ENCODE peak calls at places on chromosomes 12 and 14, in four cellular contexts. V, X, N and D are unnamed samples. For H3K9me3, the result is how much of the 10 kb centered on the place peaks cover.

GRCh38 chr12:6612247-6612646 is 5.1 kb upstream of the CHD4 start:
- DNase-seq in X (no peak), N (peak), V (no peak), D (peak)

GRCh38 chr14:104826197-104826857 is 25.4 kb downstream of the ZBTB42 start:
- DNase-seq in X (peak), N (peak), V (peak), D (peak)

GRCh38 chr14:104140213-104140462 is 1.8 kb downstream of the KIF26A start:
- DNase-seq in X (no peak), V (no peak), N (no peak), D (no peak)

GRCh38 chr12:13234045-13234641 is 37.6 kb downstream of the EMP1 start:
- DNase-seq in X (no peak), V (peak), N (peak), D (peak)

GRCh38 chr12:111685322-111685810 is 390 bp downstream of the BRAP start:
- DNase-seq in V (no peak), N (no peak), X (no peak), D (no peak)

GRCh38 chr14:104443391-104444158 is 136.0 kb upstream of the C14orf180 start:
- DNase-seq in N (no peak), V (no peak), X (no peak), D (no peak)

GRCh38 chr12:89494411-89495231 is 30.0 kb downstream of the GALNT4 start:
- DNase-seq in V (no peak), X (no peak), N (no peak), D (no peak)

GRCh38 chr12:107642240-107642639 is 43.4 kb upstream of the PWP1 start:
- DNase-seq in N (no peak), V (no peak), X (no peak), D (no peak)

GRCh38 chr14:35883677-35884293 is 57.6 kb downstream of the BRMS1L start:
- DNase-seq in V (no peak), N (peak), X (no peak), D (peak)

GRCh38 chr14:99579077-99579836 is 24.8 kb downstream of the CCDC85C start:
- DNase-seq in X (no peak), N (no peak), V (peak), D (peak)

GRCh38 chr12:92193846-92194245 is 48.2 kb upstream of the BTG1 start:
- DNase-seq in X (no peak), N (no peak), V (no peak), D (no peak)

GRCh38 chr12:6899837-6900519 is 4.6 kb upstream of the LRRC23 start:
- DNase-seq in X (no peak), V (no peak), N (no peak), D (peak)

GRCh38 chr12:77058740-77059139 is 6.6 kb downstream of the E2F7 start:
- DNase-seq in V (no peak), X (no peak), N (no peak), D (no peak)

GRCh38 chr12:26374934-26375333 is 179.6 kb downstream of the SSPN start:
- DNase-seq in N (no peak), X (no peak), V (no peak), D (no peak)

GRCh38 chr12:101743724-101744472 is 4.6 kb upstream of the SYCP3 start:
- DNase-seq in V (no peak), N (peak), X (no peak), D (peak)

GRCh38 chr12:46983393-46983793 is 96.0 kb upstream of the PCED1B start:
- DNase-seq in N (no peak), V (no peak), X (no peak), D (no peak)

GRCh38 chr14:98725676-98726075 is 546.3 kb downstream of the BCL11B start:
- DNase-seq in X (no peak), V (no peak), N (no peak), D (no peak)

GRCh38 chr12:16349132-16349463 is 1.7 kb downstream of the MGST1 start:
- DNase-seq in N (no peak), V (peak), X (peak), D (peak)

GRCh38 chr14:36553650-36554260 is 28.7 kb downstream of the NKX2-8 start:
- DNase-seq in X (peak), V (peak), N (peak), D (peak)

GRCh38 chr12:1374296-1374695 is 220.1 kb downstream of the FBXL14 start:
- DNase-seq in X (no peak), V (no peak), N (no peak), D (no peak)

GRCh38 chr12:6452245-6452731 is 446 bp downstream of the TAPBPL start:
- DNase-seq in X (no peak), V (peak), N (peak), D (peak)

GRCh38 chr12:24078318-24078765 is 128.9 kb upstream of the SOX5 start:
- DNase-seq in X (no peak), N (no peak), V (no peak), D (no peak)

DNA sequence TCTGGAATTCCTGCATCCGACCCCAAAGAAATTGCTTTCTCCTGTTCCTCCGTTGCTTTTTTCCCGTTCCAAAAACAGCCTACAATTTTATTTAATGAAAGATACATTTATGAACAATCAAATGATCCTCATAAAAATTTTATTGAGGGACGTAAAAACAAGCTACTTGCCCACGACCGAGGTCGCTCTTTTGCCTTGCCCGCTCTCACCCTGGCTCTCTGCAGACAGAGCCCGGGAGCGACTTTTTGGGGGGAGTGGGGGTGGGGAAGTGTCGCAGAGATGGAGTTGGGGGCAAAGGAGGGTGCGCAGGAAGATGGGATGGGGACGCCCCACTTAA is 1.1 kb upstream of the HOXC9 start:
- DNase-seq in X (no peak), V (no peak), N (no peak), D (no peak)
- TF ChIP-seq CTCF in X (no peak), V (no peak), N (no peak), D (no peak)

GRCh38 chr14:40340708-40341107 is 908.5 kb upstream of the FBXO33 start:
- DNase-seq in X (no peak), N (no peak), V (no peak), D (no peak)
- H3K9me3 ChIP-seq in X (under half), N (under half), V (under half), D (under half)

GRCh38 chr14:94539181-94539580 is 22.1 kb upstream of the SERPINA4 start:
- DNase-seq in V (no peak), X (no peak), N (no peak), D (no peak)

GRCh38 chr14:94541234-94541975 is 19.8 kb upstream of the SERPINA4 start:
- DNase-seq in V (no peak), N (no peak), X (no peak), D (no peak)

GRCh38 chr14:94538070-94538740 is 23.0 kb upstream of the SERPINA4 start:
- DNase-seq in V (no peak), X (no peak), N (peak), D (no peak)

GRCh38 chr14:94542111-94542810 is 19.0 kb upstream of the SERPINA4 start:
- DNase-seq in N (no peak), X (no peak), V (no peak), D (no peak)

DNA sequence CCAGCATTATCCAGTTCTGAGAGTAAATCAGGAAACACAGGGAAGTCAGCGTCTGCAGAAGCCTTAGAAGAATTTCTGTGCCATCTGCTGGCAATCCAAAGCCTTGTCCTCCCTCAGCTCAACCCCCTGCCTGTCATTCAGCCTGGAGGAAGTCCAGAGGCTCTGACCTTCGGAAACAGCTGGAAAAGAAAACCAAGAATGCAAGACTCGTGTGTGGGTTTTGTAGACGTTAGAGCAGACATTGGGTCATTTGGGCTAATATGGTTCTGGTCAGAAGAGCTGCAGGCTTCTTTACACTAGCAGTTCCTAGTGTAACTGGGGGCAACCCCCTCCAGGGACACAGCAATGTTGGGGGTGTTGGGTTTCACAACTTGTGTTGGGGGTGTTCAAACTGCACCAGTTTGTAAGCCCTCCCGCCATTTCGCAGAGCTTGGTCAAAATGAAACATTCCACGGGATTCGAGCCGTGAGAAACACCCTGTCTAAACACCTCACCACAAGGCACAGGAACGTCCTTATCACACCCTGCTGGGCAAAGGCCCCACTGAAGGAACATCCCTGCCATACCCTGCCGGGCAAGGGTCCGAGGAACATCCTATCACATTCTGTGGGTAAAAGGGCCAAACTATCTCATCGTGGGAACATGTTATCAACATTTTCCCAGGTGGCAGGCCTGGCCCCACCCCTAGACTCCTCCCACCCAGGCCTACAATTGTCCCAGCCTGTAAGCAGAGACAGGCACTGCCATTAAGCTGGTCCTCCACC is 21.0 kb upstream of the SERPINA4 start:
- DNase-seq in N (no peak), X (no peak), V (no peak), D (no peak)
- TF ChIP-seq CTCF in N (no peak), X (no peak), V (no peak), D (no peak)

DNA sequence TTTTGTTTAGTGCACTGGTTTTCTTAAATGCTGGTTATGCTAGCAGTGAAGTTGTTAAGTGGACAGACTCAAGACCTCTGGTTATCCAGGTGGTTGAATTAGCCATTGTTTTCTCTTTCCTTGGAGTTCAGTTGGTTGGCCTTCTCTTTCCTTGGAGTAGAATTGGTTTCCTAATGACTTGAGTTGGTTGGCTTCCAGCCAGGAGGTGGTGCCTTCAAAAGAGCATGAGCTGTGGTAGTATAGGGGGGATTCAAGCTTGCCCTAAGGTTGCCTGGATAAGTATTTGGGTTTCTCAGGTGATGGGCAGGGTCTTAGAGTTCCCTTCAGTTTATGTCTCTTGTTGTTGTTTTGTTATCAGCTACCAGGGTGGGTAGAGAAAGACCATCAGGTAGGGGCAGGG is 92.5 kb downstream of the ATP23 start:
- DNase-seq in V (no peak), N (no peak), X (no peak), D (no peak)
- H3K9me3 ChIP-seq in V (under half), N (under half), X (under half), D (under half)